ENCODE peak calls at places on chromosomes 1 and 21, in four cellular contexts. P is transverse colon; T is CD8-positive, alpha-beta memory T cell; O is GM23338. C is an unnamed sample.

GRCh38 chr1:19444399-19445021 is 40.8 kb downstream of the CAPZB start:
- DNase-seq in O (no peak), T (no peak), P (no peak), C (no peak)

GRCh38 chr1:78009276-78009675 is 4.5 kb downstream of the DNAJB4 start:
- DNase-seq in O (no peak), T (no peak), P (no peak), C (no peak)

GRCh38 chr1:182235952-182236650 is 155.5 kb downstream of the GLUL start:
- DNase-seq in T (no peak), P (peak; percentile 60), O (no peak), C (peak; percentile 69)

GRCh38 chr1:28341591-28341990 is 12.8 kb downstream of the MED18 start:
- DNase-seq in O (no peak), P (no peak), T (no peak), C (no peak)

GRCh38 chr1:53442297-53442696 is 16.9 kb upstream of the DMRTB1 start:
- DNase-seq in P (no peak), O (no peak), T (no peak), C (no peak)

GRCh38 chr1:244054247-244054923 is 3.3 kb downstream of the ZBTB18 start:
- DNase-seq in T (no peak), P (no peak), O (no peak), C (no peak)

GRCh38 chr1:90339822-90340221 is 344.9 kb downstream of the ZNF326 start:
- DNase-seq in P (no peak), O (no peak), T (no peak), C (peak; percentile 3)

GRCh38 chr21:43209575-43210453 is 41.0 kb downstream of the CRYAA start:
- DNase-seq in T (no peak), P (no peak), O (no peak), C (no peak)

GRCh38 chr1:182279724-182280506 is 111.7 kb downstream of the GLUL start:
- DNase-seq in T (no peak), P (no peak), O (peak; percentile 50), C (peak; percentile 29)

GRCh38 chr1:64051801-64052200 is 151.6 kb upstream of the UBE2U start:
- DNase-seq in P (no peak), T (no peak), O (no peak), C (no peak)

GRCh38 chr1:218226005-218226404 is 59.1 kb upstream of the RRP15 start:
- DNase-seq in O (no peak), T (no peak), P (no peak), C (no peak)

GRCh38 chr1:43799656-43800629 is 92.6 kb downstream of the ST3GAL3 start:
- DNase-seq in T (no peak), P (no peak), O (no peak), C (no peak)

GRCh38 chr21:41620982-41621381 is 113.0 kb upstream of the TMPRSS2 start:
- DNase-seq in T (no peak), O (no peak), P (no peak), C (no peak)

GRCh38 chr1:218717611-218718010 is 372.5 kb downstream of the TGFB2 start:
- DNase-seq in O (no peak), P (no peak), T (no peak), C (no peak)

GRCh38 chr1:244231572-244232315 is 180.7 kb downstream of the ZBTB18 start:
- DNase-seq in P (no peak), O (peak; percentile 9), T (no peak), C (no peak)

GRCh38 chr1:21436488-21437340 is 3.2 kb upstream of the NBPF3 start:
- DNase-seq in P (peak; percentile 45), O (peak; percentile 68), T (no peak), C (peak; percentile 52)

GRCh38 chr21:46157987-46158451 is 2.6 kb upstream of the FTCD start:
- DNase-seq in P (peak; percentile 4), O (no peak), T (no peak), C (no peak)

GRCh38 chr1:222643603-222643936 is 25.7 kb downstream of the MIA3 start:
- DNase-seq in O (no peak), P (no peak), T (no peak), C (no peak)

GRCh38 chr1:199629624-199630023 is 397.9 kb upstream of the NR5A2 start:
- DNase-seq in T (no peak), P (no peak), O (no peak), C (no peak)

GRCh38 chr1:59917785-59918180 is 8.8 kb downstream of the CYP2J2 start:
- DNase-seq in T (no peak), P (no peak), O (no peak), C (no peak)

GRCh38 chr1:117561071-117561470 is 44.8 kb upstream of the TENT5C start:
- DNase-seq in O (no peak), T (no peak), P (no peak), C (no peak)

GRCh38 chr1:154837679-154838171 is 32.4 kb downstream of the KCNN3 start:
- DNase-seq in T (no peak), P (peak; percentile 83), O (no peak), C (peak; percentile 47)

GRCh38 chr1:212671342-212672031 is 28.2 kb downstream of the BATF3 start:
- DNase-seq in P (peak; percentile 25), O (peak; percentile 34), T (no peak), C (no peak)

GRCh38 chr1:154961207-154961496 is 430 bp downstream of the PYGO2 start:
- DNase-seq in P (no peak), O (no peak), T (no peak), C (no peak)

GRCh38 chr1:99180915-99181314 is 83.4 kb upstream of the PLPPR4 start:
- DNase-seq in O (no peak), P (no peak), T (no peak), C (no peak)

GRCh38 chr21:45119812-45120211 is 45.4 kb downstream of the ADARB1 start:
- DNase-seq in O (no peak), P (no peak), T (no peak), C (no peak)

GRCh38 chr1:201406831-201407406 is 7.8 kb upstream of the LAD1 start:
- DNase-seq in O (no peak), P (peak; percentile 63), T (no peak), C (peak; percentile 65)

GRCh38 chr1:200332716-200333115 is 77.1 kb downstream of the ZNF281 start:
- DNase-seq in O (no peak), P (no peak), T (no peak), C (no peak)

GRCh38 chr1:192764675-192765074 is 44.2 kb upstream of the RGS2 start:
- DNase-seq in O (no peak), P (no peak), T (no peak), C (no peak)

GRCh38 chr1:224168859-224169380 is 14.1 kb upstream of the DEGS1 start:
- DNase-seq in T (no peak), P (no peak), O (no peak), C (peak; percentile 27)

GRCh38 chr1:73980324-73981040 is 217.5 kb downstream of the LRRIQ3 start:
- DNase-seq in P (no peak), T (no peak), O (no peak), C (no peak)

GRCh38 chr21:43196789-43197188 is 28.0 kb downstream of the CRYAA start:
- DNase-seq in O (no peak), P (peak; percentile 75), T (no peak), C (peak; percentile 62)

GRCh38 chr1:245108909-245109308 is 45.9 kb upstream of the KIF26B start:
- DNase-seq in O (no peak), T (no peak), P (no peak), C (no peak)

GRCh38 chr1:18927654-18928272 is 25.4 kb upstream of the ALDH4A1 start:
- DNase-seq in P (no peak), T (no peak), O (no peak), C (no peak)

GRCh38 chr1:154803203-154803920 is 66.7 kb downstream of the KCNN3 start:
- DNase-seq in T (no peak), P (no peak), O (no peak), C (peak; percentile 17)

GRCh38 chr1:163544441-163544840 is 222.7 kb downstream of the NUF2 start:
- DNase-seq in T (no peak), O (no peak), P (no peak), C (no peak)

DNA sequence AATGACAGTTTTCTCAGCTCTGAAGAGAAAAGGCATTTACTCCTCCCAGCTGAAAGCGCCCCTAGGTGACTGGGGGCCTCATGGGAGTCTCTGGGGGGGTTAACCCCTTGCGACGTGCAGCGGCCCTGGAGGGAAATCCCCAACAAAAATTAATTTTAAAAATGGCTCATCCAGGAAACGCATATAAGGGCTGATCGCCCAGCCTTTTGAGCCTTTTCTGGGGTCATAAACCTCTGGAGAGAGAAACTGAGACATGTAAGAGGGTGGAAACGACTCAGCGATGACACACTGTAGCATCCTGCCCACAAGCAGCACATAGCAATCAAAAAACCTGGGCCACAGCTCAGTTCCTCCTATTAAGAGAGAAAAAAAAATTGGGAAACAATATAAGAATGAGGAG is 20.4 kb upstream of the HPDL start:
- DNase-seq in P (no peak), O (no peak), T (no peak), C (no peak)
- H3K4me3 ChIP-seq in P (no peak overlapping the region), O (peak overlapping the region; percentile 12), T (no peak overlapping the region), C (no peak overlapping the region)

GRCh38 chr1:45507195-45507594 is 7.1 kb downstream of the MMACHC start:
- DNase-seq in P (no peak), O (no peak), T (no peak), C (no peak)
- H3K36me3 ChIP-seq in P (no peaks in the 10 kb centered on the region), O (peaks cover 37% of the 10 kb centered on the region), T (peaks cover 27% of the 10 kb centered on the region), C (peaks cover 12% of the 10 kb centered on the region)

GRCh38 chr1:41366428-41367101 is 5.3 kb downstream of the FOXO6 start:
- DNase-seq in O (no peak), P (no peak), T (peak; percentile 42), C (peak; percentile 72)
- H3K4me3 ChIP-seq in O (peak overlapping the region; percentile 80), P (peak overlapping the region; percentile 39), T (no peak overlapping the region), C (no peak overlapping the region)

GRCh38 chr1:2507744-2508155 is 18.6 kb downstream of the PANK4 start:
- DNase-seq in O (no peak), T (no peak), P (no peak), C (no peak)
- H3K36me3 ChIP-seq in O (no peaks in the 10 kb centered on the region), T (peaks cover 17% of the 10 kb centered on the region), P (no peaks in the 10 kb centered on the region), C (peaks cover 5% of the 10 kb centered on the region)

DNA sequence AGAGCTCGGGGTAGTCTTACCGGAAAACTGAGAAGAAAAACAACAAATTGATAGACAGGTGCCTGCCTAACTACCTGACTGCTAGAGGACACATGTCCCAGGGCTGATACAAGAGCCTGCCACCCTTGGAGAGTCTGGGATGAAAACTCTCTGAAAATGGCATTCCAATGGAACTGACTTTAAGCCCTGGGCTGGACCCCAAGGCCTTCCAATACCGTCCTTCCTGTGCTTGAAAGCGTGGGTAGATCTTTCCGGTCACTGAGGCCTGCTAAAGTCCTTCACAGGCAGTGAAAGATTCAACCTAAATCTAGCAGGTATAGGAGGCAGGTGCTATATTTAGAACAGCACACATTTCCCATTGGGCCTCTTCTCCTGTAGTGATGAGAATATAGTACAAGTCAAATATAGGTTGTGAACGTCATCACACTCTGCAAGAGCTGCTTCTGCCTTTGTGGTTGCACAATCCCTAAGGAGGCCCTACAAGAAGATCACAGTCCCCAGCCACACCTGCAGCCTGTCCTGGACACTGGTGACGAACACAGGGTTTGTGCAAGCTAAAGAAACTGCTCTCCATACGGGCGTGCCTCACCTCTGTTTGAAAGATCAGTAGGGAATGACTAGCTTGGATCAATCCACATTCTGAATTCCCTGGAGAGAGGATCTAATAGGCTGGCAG is 836 bp upstream of the CHML start:
- DNase-seq in T (no peak), O (no peak), P (peak; percentile 63), C (peak; percentile 33)
- H3K4me3 ChIP-seq in T (no peak overlapping the region), O (peak overlapping the region; percentile 49), P (peak overlapping the region; percentile 90), C (no peak overlapping the region)

GRCh38 chr1:40749817-40750216 is 33.8 kb upstream of the KCNQ4 start:
- DNase-seq in O (no peak), T (no peak), P (no peak), C (no peak)
- H3K36me3 ChIP-seq in O (peaks cover 34% of the 10 kb centered on the region), T (peaks cover 39% of the 10 kb centered on the region), P (no peaks in the 10 kb centered on the region), C (no peaks in the 10 kb centered on the region)